ENCODE peak calls at places on chromosome 5, in nine cellular contexts. One of them, this sample, is unnamed.

GRCh38 chr5:158701406-158702177 is 398.1 kb downstream of the EBF1 start:
- DNase-seq in pancreas: no peak
- DNase-seq in tibial nerve: no peak
- DNase-seq in T-helper 1 cell: no peak
- DNase-seq in HFF-Myc: no peak
- DNase-seq in colonic mucosa: no peak
- DNase-seq in fibroblast of mammary gland: peak; percentile 77
- DNase-seq in iPS-NIHi11: no peak
- DNase-seq in stimulated activated CD4-positive, alpha-beta T cell treated with anti-CD3 and anti-CD28 coated beads, Interleukin-15, amount 100 ng/mL, for 1 hour: no peak
- DNase-seq in this sample: no peak

GRCh38 chr5:172573115-172573882 is 67.8 kb upstream of the NEURL1B start:
- DNase-seq in iPS-NIHi11: peak; percentile 45
- DNase-seq in HFF-Myc: no peak
- DNase-seq in stimulated activated CD4-positive, alpha-beta T cell treated with anti-CD3 and anti-CD28 coated beads, Interleukin-15, amount 100 ng/mL, for 1 hour: no peak
- DNase-seq in tibial nerve: no peak
- DNase-seq in colonic mucosa: no peak
- DNase-seq in fibroblast of mammary gland: no peak
- DNase-seq in pancreas: no peak
- DNase-seq in T-helper 1 cell: no peak
- DNase-seq in this sample: no peak

GRCh38 chr5:138241688-138242547 is 28.8 kb upstream of the CDC23 start:
- DNase-seq in pancreas: peak; percentile 20
- DNase-seq in HFF-Myc: no peak
- DNase-seq in fibroblast of mammary gland: no peak
- DNase-seq in tibial nerve: peak; percentile 9
- DNase-seq in colonic mucosa: no peak
- DNase-seq in T-helper 1 cell: peak; percentile 13
- DNase-seq in iPS-NIHi11: peak; percentile 79
- DNase-seq in stimulated activated CD4-positive, alpha-beta T cell treated with anti-CD3 and anti-CD28 coated beads, Interleukin-15, amount 100 ng/mL, for 1 hour: no peak
- DNase-seq in this sample: no peak

GRCh38 chr5:10702040-10702629 is 58.9 kb downstream of the DAP start:
- DNase-seq in stimulated activated CD4-positive, alpha-beta T cell treated with anti-CD3 and anti-CD28 coated beads, Interleukin-15, amount 100 ng/mL, for 1 hour: no peak
- DNase-seq in HFF-Myc: no peak
- DNase-seq in pancreas: peak; percentile 60
- DNase-seq in tibial nerve: no peak
- DNase-seq in iPS-NIHi11: no peak
- DNase-seq in fibroblast of mammary gland: peak; percentile 90
- DNase-seq in colonic mucosa: no peak
- DNase-seq in T-helper 1 cell: no peak
- DNase-seq in this sample: no peak

GRCh38 chr5:37888476-37888875 is 48.6 kb upstream of the GDNF start:
- DNase-seq in HFF-Myc: no peak
- DNase-seq in iPS-NIHi11: no peak
- DNase-seq in T-helper 1 cell: no peak
- DNase-seq in stimulated activated CD4-positive, alpha-beta T cell treated with anti-CD3 and anti-CD28 coated beads, Interleukin-15, amount 100 ng/mL, for 1 hour: no peak
- DNase-seq in colonic mucosa: no peak
- DNase-seq in tibial nerve: no peak
- DNase-seq in pancreas: no peak
- DNase-seq in fibroblast of mammary gland: peak; percentile 82
- DNase-seq in this sample: no peak

GRCh38 chr5:150114102-150114641 is 27.8 kb upstream of the CSF1R start:
- DNase-seq in pancreas: no peak
- DNase-seq in stimulated activated CD4-positive, alpha-beta T cell treated with anti-CD3 and anti-CD28 coated beads, Interleukin-15, amount 100 ng/mL, for 1 hour: no peak
- DNase-seq in colonic mucosa: no peak
- DNase-seq in tibial nerve: peak; percentile 4
- DNase-seq in fibroblast of mammary gland: no peak
- DNase-seq in HFF-Myc: no peak
- DNase-seq in iPS-NIHi11: no peak
- DNase-seq in T-helper 1 cell: no peak
- DNase-seq in this sample: no peak

GRCh38 chr5:121962943-121963342 is 1.2 kb downstream of the SRFBP1 start:
- DNase-seq in T-helper 1 cell: no peak
- DNase-seq in fibroblast of mammary gland: peak; percentile 12
- DNase-seq in colonic mucosa: no peak
- DNase-seq in tibial nerve: no peak
- DNase-seq in HFF-Myc: no peak
- DNase-seq in iPS-NIHi11: no peak
- DNase-seq in pancreas: no peak
- DNase-seq in stimulated activated CD4-positive, alpha-beta T cell treated with anti-CD3 and anti-CD28 coated beads, Interleukin-15, amount 100 ng/mL, for 1 hour: no peak
- DNase-seq in this sample: no peak

GRCh38 chr5:139949710-139950109 is 93.4 kb downstream of the NRG2 start:
- DNase-seq in pancreas: no peak
- DNase-seq in HFF-Myc: no peak
- DNase-seq in T-helper 1 cell: no peak
- DNase-seq in iPS-NIHi11: peak; percentile 44
- DNase-seq in colonic mucosa: no peak
- DNase-seq in stimulated activated CD4-positive, alpha-beta T cell treated with anti-CD3 and anti-CD28 coated beads, Interleukin-15, amount 100 ng/mL, for 1 hour: no peak
- DNase-seq in tibial nerve: no peak
- DNase-seq in fibroblast of mammary gland: no peak
- DNase-seq in this sample: no peak

GRCh38 chr5:39584921-39585320 is 160.1 kb upstream of the DAB2 start:
- DNase-seq in stimulated activated CD4-positive, alpha-beta T cell treated with anti-CD3 and anti-CD28 coated beads, Interleukin-15, amount 100 ng/mL, for 1 hour: no peak
- DNase-seq in HFF-Myc: no peak
- DNase-seq in iPS-NIHi11: no peak
- DNase-seq in fibroblast of mammary gland: peak; percentile 37
- DNase-seq in tibial nerve: no peak
- DNase-seq in pancreas: no peak
- DNase-seq in T-helper 1 cell: no peak
- DNase-seq in colonic mucosa: no peak
- DNase-seq in this sample: no peak

GRCh38 chr5:124102491-124102890 is 590.5 kb downstream of the CSNK1G3 start:
- DNase-seq in pancreas: no peak
- DNase-seq in HFF-Myc: peak; percentile 16
- DNase-seq in tibial nerve: no peak
- DNase-seq in fibroblast of mammary gland: peak; percentile 32
- DNase-seq in T-helper 1 cell: no peak
- DNase-seq in colonic mucosa: no peak
- DNase-seq in iPS-NIHi11: no peak
- DNase-seq in stimulated activated CD4-positive, alpha-beta T cell treated with anti-CD3 and anti-CD28 coated beads, Interleukin-15, amount 100 ng/mL, for 1 hour: no peak
- DNase-seq in this sample: no peak

GRCh38 chr5:149153193-149153750 is 12.0 kb downstream of the ABLIM3 start:
- DNase-seq in T-helper 1 cell: no peak
- DNase-seq in HFF-Myc: no peak
- DNase-seq in colonic mucosa: no peak
- DNase-seq in tibial nerve: no peak
- DNase-seq in iPS-NIHi11: no peak
- DNase-seq in pancreas: no peak
- DNase-seq in stimulated activated CD4-positive, alpha-beta T cell treated with anti-CD3 and anti-CD28 coated beads, Interleukin-15, amount 100 ng/mL, for 1 hour: no peak
- DNase-seq in fibroblast of mammary gland: no peak
- DNase-seq in this sample: no peak

GRCh38 chr5:146860213-146860891 is 18.2 kb downstream of the PPP2R2B start:
- DNase-seq in T-helper 1 cell: no peak
- DNase-seq in iPS-NIHi11: no peak
- DNase-seq in fibroblast of mammary gland: peak; percentile 15
- DNase-seq in pancreas: no peak
- DNase-seq in colonic mucosa: no peak
- DNase-seq in HFF-Myc: no peak
- DNase-seq in tibial nerve: no peak
- DNase-seq in stimulated activated CD4-positive, alpha-beta T cell treated with anti-CD3 and anti-CD28 coated beads, Interleukin-15, amount 100 ng/mL, for 1 hour: no peak
- DNase-seq in this sample: no peak

GRCh38 chr5:10863763-10864383 is 102.8 kb upstream of the DAP start:
- DNase-seq in fibroblast of mammary gland: peak; percentile 60
- DNase-seq in tibial nerve: peak; percentile 43
- DNase-seq in HFF-Myc: no peak
- DNase-seq in colonic mucosa: peak; percentile 61
- DNase-seq in stimulated activated CD4-positive, alpha-beta T cell treated with anti-CD3 and anti-CD28 coated beads, Interleukin-15, amount 100 ng/mL, for 1 hour: peak; percentile 12
- DNase-seq in pancreas: peak; percentile 44
- DNase-seq in T-helper 1 cell: peak; percentile 46
- DNase-seq in iPS-NIHi11: peak; percentile 87
- DNase-seq in this sample: peak; percentile 14

GRCh38 chr5:103033696-103034095 is 86.2 kb downstream of the GIN1 start:
- DNase-seq in T-helper 1 cell: no peak
- DNase-seq in HFF-Myc: no peak
- DNase-seq in iPS-NIHi11: no peak
- DNase-seq in tibial nerve: no peak
- DNase-seq in fibroblast of mammary gland: no peak
- DNase-seq in pancreas: no peak
- DNase-seq in stimulated activated CD4-positive, alpha-beta T cell treated with anti-CD3 and anti-CD28 coated beads, Interleukin-15, amount 100 ng/mL, for 1 hour: no peak
- DNase-seq in colonic mucosa: no peak
- DNase-seq in this sample: no peak

GRCh38 chr5:142499591-142500384 is 175.0 kb upstream of the SPRY4 start:
- DNase-seq in T-helper 1 cell: no peak
- DNase-seq in iPS-NIHi11: no peak
- DNase-seq in HFF-Myc: no peak
- DNase-seq in fibroblast of mammary gland: no peak
- DNase-seq in colonic mucosa: peak; percentile 48
- DNase-seq in tibial nerve: no peak
- DNase-seq in pancreas: no peak
- DNase-seq in stimulated activated CD4-positive, alpha-beta T cell treated with anti-CD3 and anti-CD28 coated beads, Interleukin-15, amount 100 ng/mL, for 1 hour: no peak
- DNase-seq in this sample: no peak

GRCh38 chr5:34929150-34929719 is at the start of gene DNAJC21:
- DNase-seq in T-helper 1 cell: peak; percentile 98
- DNase-seq in iPS-NIHi11: peak; percentile 98
- DNase-seq in pancreas: peak; percentile 98
- DNase-seq in colonic mucosa: peak; percentile 98
- DNase-seq in tibial nerve: peak; percentile 92
- DNase-seq in HFF-Myc: peak; percentile 63
- DNase-seq in stimulated activated CD4-positive, alpha-beta T cell treated with anti-CD3 and anti-CD28 coated beads, Interleukin-15, amount 100 ng/mL, for 1 hour: peak; percentile 97
- DNase-seq in fibroblast of mammary gland: peak; percentile 90
- DNase-seq in this sample: peak; percentile 98

GRCh38 chr5:176846335-176847140 is 36.2 kb downstream of the UNC5A start:
- DNase-seq in tibial nerve: no peak
- DNase-seq in colonic mucosa: no peak
- DNase-seq in pancreas: no peak
- DNase-seq in fibroblast of mammary gland: peak; percentile 11
- DNase-seq in HFF-Myc: no peak
- DNase-seq in stimulated activated CD4-positive, alpha-beta T cell treated with anti-CD3 and anti-CD28 coated beads, Interleukin-15, amount 100 ng/mL, for 1 hour: no peak
- DNase-seq in T-helper 1 cell: no peak
- DNase-seq in iPS-NIHi11: peak; percentile 46
- DNase-seq in this sample: no peak

GRCh38 chr5:35354751-35355150 is 124.5 kb upstream of the PRLR start:
- DNase-seq in iPS-NIHi11: no peak
- DNase-seq in stimulated activated CD4-positive, alpha-beta T cell treated with anti-CD3 and anti-CD28 coated beads, Interleukin-15, amount 100 ng/mL, for 1 hour: no peak
- DNase-seq in tibial nerve: no peak
- DNase-seq in T-helper 1 cell: no peak
- DNase-seq in pancreas: no peak
- DNase-seq in fibroblast of mammary gland: peak; percentile 40
- DNase-seq in HFF-Myc: no peak
- DNase-seq in colonic mucosa: no peak
- DNase-seq in this sample: no peak

GRCh38 chr5:34748431-34748830 is 90.5 kb upstream of the TTC23L start:
- DNase-seq in fibroblast of mammary gland: no peak
- DNase-seq in stimulated activated CD4-positive, alpha-beta T cell treated with anti-CD3 and anti-CD28 coated beads, Interleukin-15, amount 100 ng/mL, for 1 hour: no peak
- DNase-seq in tibial nerve: no peak
- DNase-seq in HFF-Myc: no peak
- DNase-seq in T-helper 1 cell: no peak
- DNase-seq in pancreas: no peak
- DNase-seq in colonic mucosa: no peak
- DNase-seq in iPS-NIHi11: no peak
- DNase-seq in this sample: no peak

GRCh38 chr5:3531320-3531986 is 64.2 kb upstream of the IRX1 start:
- DNase-seq in fibroblast of mammary gland: no peak
- DNase-seq in iPS-NIHi11: peak; percentile 61
- DNase-seq in T-helper 1 cell: no peak
- DNase-seq in HFF-Myc: no peak
- DNase-seq in tibial nerve: no peak
- DNase-seq in pancreas: no peak
- DNase-seq in stimulated activated CD4-positive, alpha-beta T cell treated with anti-CD3 and anti-CD28 coated beads, Interleukin-15, amount 100 ng/mL, for 1 hour: no peak
- DNase-seq in colonic mucosa: no peak
- DNase-seq in this sample: no peak

GRCh38 chr5:139651863-139652787 is 4.0 kb downstream of the CXXC5 start:
- DNase-seq in HFF-Myc: no peak
- DNase-seq in T-helper 1 cell: peak; percentile 56
- DNase-seq in fibroblast of mammary gland: peak; percentile 96
- DNase-seq in tibial nerve: peak; percentile 88
- DNase-seq in colonic mucosa: peak; percentile 88
- DNase-seq in iPS-NIHi11: peak; percentile 85
- DNase-seq in pancreas: peak; percentile 83
- DNase-seq in stimulated activated CD4-positive, alpha-beta T cell treated with anti-CD3 and anti-CD28 coated beads, Interleukin-15, amount 100 ng/mL, for 1 hour: peak; percentile 49
- DNase-seq in this sample: no peak

GRCh38 chr5:31678180-31678579 is 39.2 kb downstream of the PDZD2 start:
- DNase-seq in pancreas: no peak
- DNase-seq in T-helper 1 cell: no peak
- DNase-seq in stimulated activated CD4-positive, alpha-beta T cell treated with anti-CD3 and anti-CD28 coated beads, Interleukin-15, amount 100 ng/mL, for 1 hour: no peak
- DNase-seq in fibroblast of mammary gland: no peak
- DNase-seq in colonic mucosa: no peak
- DNase-seq in iPS-NIHi11: no peak
- DNase-seq in HFF-Myc: no peak
- DNase-seq in tibial nerve: no peak
- DNase-seq in this sample: no peak

GRCh38 chr5:123209163-123210013 is 120.3 kb downstream of the PRDM6 start:
- DNase-seq in pancreas: no peak
- DNase-seq in HFF-Myc: peak; percentile 71
- DNase-seq in fibroblast of mammary gland: peak; percentile 96
- DNase-seq in tibial nerve: no peak
- DNase-seq in iPS-NIHi11: no peak
- DNase-seq in stimulated activated CD4-positive, alpha-beta T cell treated with anti-CD3 and anti-CD28 coated beads, Interleukin-15, amount 100 ng/mL, for 1 hour: no peak
- DNase-seq in colonic mucosa: no peak
- DNase-seq in T-helper 1 cell: peak; percentile 6
- DNase-seq in this sample: no peak